ENCODE peak calls at places on chromosomes 1 and 21, in five cellular contexts. One of them, this sample, is unnamed.
A peak's percentile ranks its signal among the peaks of the same experiment; 100 is the strongest.

GRCh38 chr1:18668051-18668450 is 37.4 kb downstream of the PAX7 start:
- DNase-seq in foreskin keratinocyte: peak; percentile 23
- DNase-seq in AML-193: no peak
- DNase-seq in GM03348: no peak
- DNase-seq in HT1080: no peak
- DNase-seq in this sample: no peak

GRCh38 chr1:236619398-236619797 is 15.1 kb upstream of the HEATR1 start:
- DNase-seq in AML-193: no peak
- DNase-seq in GM03348: no peak
- DNase-seq in foreskin keratinocyte: no peak
- DNase-seq in HT1080: peak; percentile 29
- DNase-seq in this sample: no peak

GRCh38 chr1:6041432-6042062 is 4.1 kb upstream of the KCNAB2 start:
- DNase-seq in AML-193: peak; percentile 4
- DNase-seq in foreskin keratinocyte: no peak
- DNase-seq in GM03348: peak; percentile 83
- DNase-seq in HT1080: no peak
- DNase-seq in this sample: no peak

GRCh38 chr1:150006881-150007401 is 3.6 kb downstream of the OTUD7B start:
- DNase-seq in HT1080: peak; percentile 61
- DNase-seq in foreskin keratinocyte: no peak
- DNase-seq in GM03348: no peak
- DNase-seq in AML-193: no peak
- DNase-seq in this sample: no peak

GRCh38 chr21:37845535-37845934 is 70.7 kb downstream of the KCNJ6 start:
- DNase-seq in foreskin keratinocyte: no peak
- DNase-seq in AML-193: no peak
- DNase-seq in HT1080: no peak
- DNase-seq in GM03348: no peak
- DNase-seq in this sample: no peak

GRCh38 chr1:214895226-214895625 is 187.3 kb upstream of the KCNK2 start:
- DNase-seq in GM03348: no peak
- DNase-seq in HT1080: no peak
- DNase-seq in foreskin keratinocyte: no peak
- DNase-seq in AML-193: no peak
- DNase-seq in this sample: no peak

GRCh38 chr1:158248122-158248521 is 6.1 kb upstream of the CD1A start:
- DNase-seq in GM03348: no peak
- DNase-seq in foreskin keratinocyte: no peak
- DNase-seq in HT1080: peak; percentile 36
- DNase-seq in AML-193: peak; percentile 82
- DNase-seq in this sample: no peak

GRCh38 chr1:58881471-58881994 is 97.7 kb upstream of the JUN start:
- DNase-seq in AML-193: peak; percentile 15
- DNase-seq in foreskin keratinocyte: peak; percentile 19
- DNase-seq in HT1080: peak; percentile 92
- DNase-seq in GM03348: no peak
- DNase-seq in this sample: no peak

GRCh38 chr1:27519341-27520258 is 29.6 kb upstream of the WASF2 start:
- DNase-seq in GM03348: no peak
- DNase-seq in HT1080: no peak
- DNase-seq in AML-193: no peak
- DNase-seq in foreskin keratinocyte: no peak
- DNase-seq in this sample: peak; percentile 68

GRCh38 chr1:234125283-234125682 is 220.8 kb downstream of the SLC35F3 start:
- DNase-seq in HT1080: peak; percentile 36
- DNase-seq in GM03348: peak; percentile 13
- DNase-seq in foreskin keratinocyte: no peak
- DNase-seq in AML-193: no peak
- DNase-seq in this sample: no peak

GRCh38 chr1:109892476-109893368 is 17.9 kb upstream of the CSF1 start:
- DNase-seq in GM03348: no peak
- DNase-seq in HT1080: no peak
- DNase-seq in foreskin keratinocyte: peak; percentile 92
- DNase-seq in AML-193: no peak
- DNase-seq in this sample: no peak

GRCh38 chr1:84245566-84245965 is 55.9 kb upstream of the SAMD13 start:
- DNase-seq in foreskin keratinocyte: no peak
- DNase-seq in AML-193: no peak
- DNase-seq in HT1080: no peak
- DNase-seq in GM03348: no peak
- DNase-seq in this sample: no peak

GRCh38 chr1:4653796-4654715 is at the start of gene AJAP1:
- DNase-seq in foreskin keratinocyte: no peak
- DNase-seq in HT1080: no peak
- DNase-seq in AML-193: no peak
- DNase-seq in GM03348: no peak
- DNase-seq in this sample: peak; percentile 60

GRCh38 chr1:2257245-2257627 is 29.1 kb downstream of the SKI start:
- DNase-seq in foreskin keratinocyte: no peak
- DNase-seq in HT1080: no peak
- DNase-seq in GM03348: peak; percentile 52
- DNase-seq in AML-193: no peak
- DNase-seq in this sample: no peak

GRCh38 chr1:212241445-212242287 is 43.5 kb upstream of the PPP2R5A start:
- DNase-seq in HT1080: no peak
- DNase-seq in AML-193: no peak
- DNase-seq in GM03348: no peak
- DNase-seq in foreskin keratinocyte: no peak
- DNase-seq in this sample: no peak

GRCh38 chr1:214216779-214217178 is 64.2 kb upstream of the SMYD2 start:
- DNase-seq in GM03348: no peak
- DNase-seq in HT1080: no peak
- DNase-seq in foreskin keratinocyte: peak; percentile 83
- DNase-seq in AML-193: no peak
- DNase-seq in this sample: no peak

GRCh38 chr1:67338642-67339041 is 31.0 kb downstream of the IL12RB2 start:
- DNase-seq in HT1080: peak; percentile 68
- DNase-seq in foreskin keratinocyte: no peak
- DNase-seq in AML-193: no peak
- DNase-seq in GM03348: no peak
- DNase-seq in this sample: no peak

GRCh38 chr21:35048183-35048601 is 910 bp downstream of the RUNX1 start:
- DNase-seq in HT1080: peak; percentile 46
- DNase-seq in GM03348: peak; percentile 19
- DNase-seq in AML-193: no peak
- DNase-seq in foreskin keratinocyte: no peak
- DNase-seq in this sample: peak; percentile 74

GRCh38 chr1:26418865-26419349 is 8.3 kb downstream of the LIN28A start:
- DNase-seq in HT1080: no peak
- DNase-seq in GM03348: no peak
- DNase-seq in foreskin keratinocyte: no peak
- DNase-seq in AML-193: no peak
- DNase-seq in this sample: no peak

GRCh38 chr21:45178971-45179370 is 104.6 kb downstream of the ADARB1 start:
- DNase-seq in AML-193: no peak
- DNase-seq in foreskin keratinocyte: no peak
- DNase-seq in GM03348: no peak
- DNase-seq in HT1080: no peak
- DNase-seq in this sample: no peak

GRCh38 chr1:35452086-35452485 is 105.1 kb downstream of the KIAA0319L start:
- DNase-seq in foreskin keratinocyte: no peak
- DNase-seq in GM03348: peak; percentile 58
- DNase-seq in AML-193: peak; percentile 98
- DNase-seq in HT1080: peak; percentile 31
- DNase-seq in this sample: no peak

GRCh38 chr1:35340519-35340918 is 72.0 kb downstream of the ZMYM4 start:
- DNase-seq in AML-193: no peak
- DNase-seq in foreskin keratinocyte: no peak
- DNase-seq in HT1080: no peak
- DNase-seq in GM03348: no peak
- DNase-seq in this sample: no peak

GRCh38 chr21:37098756-37099155 is 25.7 kb downstream of the TTC3 start:
- DNase-seq in foreskin keratinocyte: no peak
- DNase-seq in GM03348: no peak
- DNase-seq in AML-193: no peak
- DNase-seq in HT1080: no peak
- DNase-seq in this sample: no peak

GRCh38 chr1:6975371-6975770 is 190.1 kb downstream of the CAMTA1 start:
- DNase-seq in GM03348: no peak
- DNase-seq in foreskin keratinocyte: no peak
- DNase-seq in HT1080: no peak
- DNase-seq in AML-193: no peak
- DNase-seq in this sample: no peak